ENCODE peak calls at places on chromosomes 6 and 20, in four cellular contexts. H, I, O and X are unnamed samples.

GRCh38 chr20:44969320-44969879 is 3.1 kb downstream of the STK4 start:
- DNase-seq in H (no peak), I (no peak), O (no peak), X (no peak)

GRCh38 chr20:62935204-62935967 is 2.6 kb upstream of the GID8 start:
- DNase-seq in H (no peak), I (no peak), O (no peak), X (no peak)

GRCh38 chr6:52964318-52964717 is 30.8 kb downstream of the GSTA4 start:
- DNase-seq in H (no peak), I (no peak), O (no peak), X (no peak)

GRCh38 chr6:116395647-116396046 is 24.9 kb downstream of the DSE start:
- DNase-seq in H (no peak), I (no peak), O (no peak), X (no peak)

GRCh38 chr6:79373880-79374279 is 139.4 kb upstream of the HMGN3 start:
- DNase-seq in H (no peak), I (no peak), O (no peak), X (no peak)

GRCh38 chr6:43630980-43631619 is 2.0 kb upstream of the GTPBP2 start:
- DNase-seq in H (no peak), I (no peak), O (no peak), X (no peak)

GRCh38 chr6:124054034-124054433 is 250.4 kb downstream of the NKAIN2 start:
- DNase-seq in H (no peak), I (no peak), O (no peak), X (no peak)

GRCh38 chr20:63159826-63160640 is 55.9 kb downstream of the YTHDF1 start:
- DNase-seq in H (no peak), I (peak; percentile 1), O (peak; percentile 40), X (no peak)

GRCh38 chr6:81929828-81930227 is 177.3 kb upstream of the TENT5A start:
- DNase-seq in H (no peak), I (no peak), O (no peak), X (no peak)

GRCh38 chr6:134979142-134979541 is 29.2 kb upstream of the ALDH8A1 start:
- DNase-seq in H (no peak), I (no peak), O (no peak), X (no peak)

GRCh38 chr6:37845930-37846329 is 26.4 kb downstream of the ZFAND3 start:
- DNase-seq in H (no peak), I (no peak), O (no peak), X (no peak)

GRCh38 chr6:143248359-143248758 is 187.7 kb downstream of the AIG1 start:
- DNase-seq in H (no peak), I (no peak), O (no peak), X (no peak)

GRCh38 chr6:39884696-39885095 is 49.6 kb downstream of the MOCS1 start:
- DNase-seq in H (no peak), I (no peak), O (no peak), X (no peak)

GRCh38 chr20:16434087-16434664 is 139.1 kb downstream of the KIF16B start:
- DNase-seq in H (peak; percentile 43), I (peak; percentile 54), O (peak; percentile 77), X (no peak)

GRCh38 chr6:132391391-132392291 is 9.6 kb downstream of the MOXD1 start:
- DNase-seq in H (peak; percentile 51), I (no peak), O (no peak), X (peak; percentile 88)

GRCh38 chr6:104566411-104566810 is 293.3 kb downstream of the HACE1 start:
- DNase-seq in H (no peak), I (no peak), O (no peak), X (no peak)

GRCh38 chr6:155419161-155419560 is 36.5 kb downstream of the NOX3 start:
- DNase-seq in H (no peak), I (no peak), O (no peak), X (no peak)

GRCh38 chr6:142088858-142089216 is 43.9 kb upstream of the GJE1 start:
- DNase-seq in H (no peak), I (no peak), O (no peak), X (no peak)

GRCh38 chr6:22399693-22400092 is 102.9 kb upstream of the PRL start:
- DNase-seq in H (no peak), I (no peak), O (no peak), X (no peak)

GRCh38 chr6:15962449-15962764 is 166.5 kb upstream of the MYLIP start:
- DNase-seq in H (no peak), I (no peak), O (no peak), X (no peak)

GRCh38 chr6:139711714-139712585 is 337.5 kb upstream of the CITED2 start:
- DNase-seq in H (no peak), I (no peak), O (no peak), X (no peak)

GRCh38 chr20:31718952-31719643 is 3.6 kb downstream of the BCL2L1 start:
- DNase-seq in H (no peak), I (no peak), O (no peak), X (no peak)

GRCh38 chr6:105363100-105363754 is 39.7 kb downstream of the PREP start:
- DNase-seq in H (no peak), I (no peak), O (no peak), X (no peak)

GRCh38 chr20:32661820-32662528 is 11.8 kb downstream of the C20orf203 start:
- DNase-seq in H (no peak), I (no peak), O (no peak), X (no peak)

GRCh38 chr6:170140129-170140528 is 150.7 kb downstream of the DLL1 start:
- DNase-seq in H (no peak), I (no peak), O (peak; percentile 43), X (peak; percentile 13)

GRCh38 chr6:163935158-163935762 is 520.7 kb downstream of the QKI start:
- DNase-seq in H (no peak), I (peak; percentile 29), O (peak; percentile 84), X (no peak)

GRCh38 chr20:50247196-50248094 is 56.8 kb downstream of the CEBPB start:
- DNase-seq in H (peak; percentile 7), I (no peak), O (no peak), X (no peak)

GRCh38 chr6:116472710-116473109 is 11.5 kb downstream of the CALHM6 start:
- DNase-seq in H (no peak), I (no peak), O (no peak), X (no peak)

GRCh38 chr6:47308674-47309325 is 905 bp downstream of the TNFRSF21 start:
- DNase-seq in H (peak; percentile 52), I (peak; percentile 33), O (peak; percentile 75), X (peak; percentile 67)

GRCh38 chr6:84733889-84734288 is 30.5 kb downstream of the TBX18 start:
- DNase-seq in H (no peak), I (no peak), O (no peak), X (no peak)

GRCh38 chr6:157496534-157497095 is 115.6 kb downstream of the ZDHHC14 start:
- DNase-seq in H (no peak), I (no peak), O (no peak), X (no peak)

GRCh38 chr6:138499303-138499991 is at the start of gene NHSL1:
- DNase-seq in H (no peak), I (no peak), O (no peak), X (no peak)

GRCh38 chr6:2630891-2631458 is 119.7 kb downstream of the MYLK4 start:
- DNase-seq in H (no peak), I (no peak), O (no peak), X (no peak)

GRCh38 chr20:20331796-20332195 is 36.1 kb upstream of the INSM1 start:
- DNase-seq in H (no peak), I (no peak), O (no peak), X (no peak)

DNA sequence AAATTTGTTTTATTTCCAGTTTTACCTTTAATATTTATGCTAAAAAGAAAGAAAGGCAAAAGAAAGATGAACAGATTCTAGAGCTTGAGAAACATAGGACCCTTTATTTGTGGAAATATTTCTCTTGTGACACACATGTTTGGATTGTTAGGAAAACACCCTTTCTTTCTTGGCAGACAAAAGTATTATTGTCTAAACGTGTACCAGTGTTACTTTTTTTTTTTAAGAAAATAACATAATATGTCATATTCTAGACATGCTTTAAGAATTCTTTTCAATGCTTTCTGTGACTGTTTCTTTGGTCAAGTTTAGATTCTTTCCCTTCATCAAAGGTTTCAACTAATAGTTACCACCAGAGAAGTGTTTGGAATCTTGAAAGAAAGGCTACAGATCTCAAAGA is 183.4 kb upstream of the CNR1 start:
- DNase-seq in H (no peak), I (no peak), O (no peak), X (no peak)
- H3K27ac ChIP-seq in H (no peak overlapping the region), I (no peak overlapping the region), O (no peak overlapping the region), X (no peak overlapping the region)

GRCh38 chr6:154218336-154218735 is 138.3 kb downstream of the IPCEF1 start:
- DNase-seq in H (no peak), I (no peak), O (no peak), X (no peak)

GRCh38 chr6:154223296-154223695 is 133.3 kb downstream of the IPCEF1 start:
- DNase-seq in H (no peak), I (no peak), O (no peak), X (no peak)

GRCh38 chr6:154222716-154223115 is 133.9 kb downstream of the IPCEF1 start:
- DNase-seq in H (no peak), I (no peak), O (no peak), X (no peak)

GRCh38 chr6:154219250-154219649 is 137.4 kb downstream of the IPCEF1 start:
- DNase-seq in H (no peak), I (no peak), O (no peak), X (no peak)

DNA sequence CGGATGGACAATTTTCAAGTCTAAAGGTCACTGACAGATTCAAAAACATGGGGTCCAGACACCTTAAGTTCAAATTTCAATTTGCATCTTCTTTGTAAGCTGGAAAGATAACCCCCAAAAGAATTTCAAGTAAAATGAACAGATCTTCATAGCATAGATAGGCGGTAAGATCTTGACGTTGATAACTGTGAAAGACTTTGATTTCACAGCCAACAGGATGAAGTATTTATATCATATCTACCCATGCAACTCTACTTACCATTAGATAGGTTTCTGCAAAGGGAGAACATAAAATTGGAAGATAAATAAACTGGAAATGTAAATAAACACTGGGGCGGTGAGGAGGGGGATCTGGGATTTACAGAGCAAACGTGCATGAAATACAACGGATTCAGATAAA is 137.8 kb downstream of the IPCEF1 start:
- DNase-seq in H (no peak), I (no peak), O (no peak), X (no peak)
- H3K27ac ChIP-seq in H (no peak overlapping the region), I (no peak overlapping the region), O (no peak overlapping the region), X (no peak overlapping the region)

GRCh38 chr6:111585241-111585968 is 20.3 kb downstream of the TRAF3IP2 start:
- DNase-seq in H (no peak), I (no peak), O (no peak), X (no peak)
- H3K27ac ChIP-seq in H (peak overlapping the region; percentile 30), I (peak overlapping the region; percentile 32), O (peak overlapping the region; percentile 12), X (peak overlapping the region; percentile 67)

DNA sequence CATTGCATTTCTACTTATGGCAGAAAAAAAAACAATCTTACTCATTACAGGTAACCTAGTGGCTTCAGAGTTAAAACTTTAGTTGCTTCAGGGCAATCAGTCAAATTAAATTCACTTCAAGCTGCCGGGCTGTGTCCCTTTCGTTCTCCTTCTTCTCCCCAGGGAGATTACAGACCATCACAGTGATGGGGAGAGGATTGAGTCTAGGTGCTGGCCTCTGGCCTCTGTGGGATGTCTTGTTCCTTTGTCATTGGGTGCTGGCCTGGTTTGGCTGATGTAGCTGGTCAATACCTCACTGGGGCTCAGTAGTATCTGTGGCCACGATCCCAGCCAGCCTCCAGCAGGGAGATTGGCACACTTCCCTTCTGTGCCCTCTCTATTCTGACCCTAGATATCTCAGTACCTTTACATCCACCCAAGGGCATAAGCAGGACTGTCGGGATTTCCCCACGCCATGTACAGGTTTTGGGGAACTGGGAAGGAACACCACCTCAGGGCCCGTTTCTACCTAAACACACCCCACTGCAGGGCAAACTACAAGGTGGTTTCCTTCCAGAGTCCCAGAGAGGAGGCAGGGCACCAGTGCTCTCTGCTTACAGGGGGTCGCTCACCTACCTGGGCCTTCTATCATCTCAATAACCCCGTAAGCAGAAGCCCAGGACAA is 15.4 kb downstream of the FYN start:
- DNase-seq in H (no peak), I (no peak), O (no peak), X (no peak)
- H3K27ac ChIP-seq in H (no peak overlapping the region), I (no peak overlapping the region), O (no peak overlapping the region), X (no peak overlapping the region)